ENCODE peak calls at places on chromosome 10, in eight cellular contexts. C, Z, Y, E, M, K, U and B are unnamed samples.

GRCh38 chr10:29811751-29812427 is 177.1 kb upstream of the SVIL start:
- DNase-seq in C (no peak), Z (peak; percentile 99), Y (peak; percentile 42), E (no peak), M (no peak), K (no peak), U (peak; percentile 10), B (no peak)

GRCh38 chr10:58220769-58221448 is 46.8 kb downstream of the IPMK start:
- DNase-seq in C (no peak), Z (peak; percentile 69), Y (no peak), E (no peak), M (no peak), K (no peak), U (no peak), B (no peak)

GRCh38 chr10:114905450-114905849 is 32.5 kb upstream of the TRUB1 start:
- DNase-seq in C (no peak), Z (peak; percentile 84), Y (no peak), E (no peak), M (no peak), K (peak; percentile 50), U (no peak), B (no peak)

GRCh38 chr10:119253433-119254174 is 46.2 kb downstream of the GRK5 start:
- DNase-seq in C (no peak), Z (peak; percentile 95), Y (peak; percentile 68), E (peak; percentile 78), M (no peak), K (peak; percentile 96), U (no peak), B (no peak)

GRCh38 chr10:53315709-53316108 is 543.1 kb upstream of the MBL2 start:
- DNase-seq in C (no peak), Z (peak; percentile 1), Y (no peak), E (no peak), M (no peak), K (peak; percentile 59), U (no peak), B (no peak)

GRCh38 chr10:115981056-115981455 is 291.9 kb downstream of the GFRA1 start:
- DNase-seq in C (no peak), Z (no peak), Y (no peak), E (no peak), M (no peak), K (no peak), U (no peak), B (no peak)

GRCh38 chr10:43138757-43139241 is 554 bp downstream of the CSGALNACT2 start:
- DNase-seq in C (peak; percentile 67), Z (peak; percentile 34), Y (peak; percentile 71), E (no peak), M (no peak), K (peak; percentile 46), U (peak; percentile 70), B (peak; percentile 87)

GRCh38 chr10:98425511-98426352 is 10.8 kb upstream of the PYROXD2 start:
- DNase-seq in C (peak; percentile 59), Z (no peak), Y (peak; percentile 60), E (peak; percentile 61), M (no peak), K (peak; percentile 74), U (peak; percentile 28), B (peak; percentile 54)

GRCh38 chr10:85139124-85139523 is 810.7 kb downstream of the CCSER2 start:
- DNase-seq in C (no peak), Z (no peak), Y (no peak), E (no peak), M (no peak), K (no peak), U (no peak), B (no peak)

GRCh38 chr10:61701055-61701705 is 38.5 kb downstream of the CABCOCO1 start:
- DNase-seq in C (no peak), Z (peak; percentile 1), Y (no peak), E (no peak), M (no peak), K (no peak), U (no peak), B (no peak)

GRCh38 chr10:132536241-132536963 is 1.2 kb upstream of the INPP5A start:
- DNase-seq in C (no peak), Z (no peak), Y (no peak), E (peak; percentile 36), M (peak; percentile 74), K (peak; percentile 18), U (no peak), B (no peak)